ENCODE peak calls at places on chromosome 2, in ten cellular contexts. Y is keratinocyte, X is choroid plexus epithelial cell, I is foreskin fibroblast, Q is ovary, K is body of pancreas, M is lower leg skin, O is BJ, T is cardiac fibroblast, A is PC-3. J is an unnamed sample.

GRCh38 chr2:216023055-216023648 is 9.8 kb upstream of the MREG start:
- DNase-seq in Y (no peak), X (peak; percentile 78), I (peak; percentile 32), Q (no peak), K (peak; percentile 48), M (no peak), O (no peak), T (peak; percentile 71), A (peak; percentile 74), J (peak; percentile 49)

GRCh38 chr2:57597940-57598339 is 448.7 kb upstream of the VRK2 start:
- DNase-seq in Y (no peak), X (peak; percentile 3), I (no peak), Q (no peak), K (no peak), M (no peak), O (no peak), T (no peak), A (peak; percentile 7), J (no peak)

GRCh38 chr2:17171446-17172049 is 346.7 kb downstream of the RAD51AP2 start:
- DNase-seq in Y (no peak), X (peak; percentile 74), I (peak; percentile 3), Q (no peak), K (no peak), M (no peak), O (no peak), T (peak; percentile 17), A (peak; percentile 31), J (no peak)

GRCh38 chr2:104733544-104733943 is 120.4 kb upstream of the POU3F3 start:
- DNase-seq in Y (no peak), X (peak; percentile 14), I (no peak), Q (no peak), K (peak; percentile 23), M (no peak), O (no peak), T (no peak), A (peak; percentile 16), J (no peak)

GRCh38 chr2:217475791-217476190 is 527.0 kb downstream of the TNS1 start:
- DNase-seq in Y (no peak), X (no peak), I (no peak), Q (no peak), K (no peak), M (no peak), O (no peak), T (no peak), A (no peak), J (no peak)

GRCh38 chr2:233047667-233048066 is 12.5 kb upstream of the INPP5D start:
- DNase-seq in Y (no peak), X (no peak), I (no peak), Q (no peak), K (no peak), M (no peak), O (no peak), T (no peak), A (no peak), J (no peak)

GRCh38 chr2:100878000-100878786 is 58.3 kb downstream of the NPAS2 start:
- DNase-seq in Y (no peak), X (no peak), I (no peak), Q (no peak), K (peak; percentile 35), M (no peak), O (no peak), T (no peak), A (no peak), J (no peak)

GRCh38 chr2:119943058-119943457 is 69.8 kb upstream of the EPB41L5 start:
- DNase-seq in Y (no peak), X (peak; percentile 10), I (peak; percentile 12), Q (no peak), K (no peak), M (no peak), O (peak; percentile 8), T (no peak), A (no peak), J (no peak)

GRCh38 chr2:71783215-71783614 is 329.9 kb downstream of the DYSF start:
- DNase-seq in Y (no peak), X (peak; percentile 23), I (no peak), Q (no peak), K (no peak), M (no peak), O (no peak), T (peak; percentile 12), A (peak; percentile 75), J (no peak)

GRCh38 chr2:135925571-135925970 is 49.3 kb upstream of the MCM6 start:
- DNase-seq in Y (no peak), X (peak; percentile 76), I (no peak), Q (no peak), K (no peak), M (no peak), O (no peak), T (peak; percentile 66), A (no peak), J (no peak)

GRCh38 chr2:170928036-170928823 is 823 bp upstream of the GORASP2 start:
- DNase-seq in Y (no peak), X (no peak), I (no peak), Q (no peak), K (peak; percentile 28), M (peak; percentile 21), O (no peak), T (peak; percentile 13), A (no peak), J (no peak)

GRCh38 chr2:210049831-210050230 is 47.4 kb downstream of the RPE start:
- DNase-seq in Y (no peak), X (no peak), I (no peak), Q (no peak), K (no peak), M (no peak), O (no peak), T (no peak), A (no peak), J (no peak)

GRCh38 chr2:88754585-88755305 is 63.3 kb downstream of the RPIA start:
- DNase-seq in Y (no peak), X (no peak), I (no peak), Q (no peak), K (no peak), M (no peak), O (no peak), T (no peak), A (no peak), J (no peak)

GRCh38 chr2:98253461-98254073 is 92.7 kb upstream of the CNGA3 start:
- DNase-seq in Y (no peak), X (peak; percentile 7), I (peak; percentile 9), Q (peak; percentile 26), K (no peak), M (no peak), O (no peak), T (peak; percentile 47), A (no peak), J (no peak)

GRCh38 chr2:206343144-206343543 is 68.7 kb downstream of the ZDBF2 start:
- DNase-seq in Y (no peak), X (no peak), I (no peak), Q (no peak), K (no peak), M (no peak), O (no peak), T (no peak), A (peak; percentile 39), J (no peak)

GRCh38 chr2:9939587-9940485 is 11.7 kb upstream of the GRHL1 start:
- DNase-seq in Y (no peak), X (no peak), I (no peak), Q (no peak), K (no peak), M (no peak), O (no peak), T (no peak), A (peak; percentile 42), J (no peak)

GRCh38 chr2:211045025-211045424 is 488.6 kb downstream of the CPS1 start:
- DNase-seq in Y (no peak), X (no peak), I (no peak), Q (no peak), K (no peak), M (no peak), O (no peak), T (no peak), A (peak; percentile 46), J (no peak)

GRCh38 chr2:132033365-132033764 is 128.4 kb downstream of the ANKRD30BL start:
- DNase-seq in Y (no peak), X (no peak), I (no peak), Q (no peak), K (no peak), M (no peak), O (no peak), T (no peak), A (no peak), J (no peak)
- TF ChIP-seq CTCF in Y (no peak), X (no peak), I (no peak), Q (no peak), K (no peak), M (no peak), O (no peak), T (no peak), A (no peak), J (no peak)

DNA sequence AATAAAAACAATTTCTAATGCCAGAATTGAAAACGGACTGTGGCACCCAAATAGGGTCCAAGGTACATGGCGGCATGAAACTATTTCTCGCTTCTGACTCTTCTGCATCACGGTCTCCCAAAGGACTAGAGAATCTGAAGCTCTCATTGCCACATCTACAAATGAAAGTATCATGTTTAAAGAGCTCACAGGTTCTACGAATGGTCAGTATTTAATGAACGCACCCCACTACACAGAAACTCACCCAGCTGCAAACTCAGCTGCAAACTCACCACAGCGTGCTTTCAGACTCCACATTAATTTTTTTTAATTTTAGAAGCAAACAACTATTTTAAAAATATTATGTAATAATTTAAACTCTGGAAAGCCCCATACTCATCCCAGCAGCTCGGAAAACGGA is 1.1 kb downstream of the CLASP1 start:
- DNase-seq in Y (no peak), X (peak; percentile 69), I (no peak), Q (peak; percentile 15), K (no peak), M (no peak), O (no peak), T (peak; percentile 42), A (no peak), J (no peak)
- H3K4me3 ChIP-seq in Y (peak overlapping the region; percentile 90), X (peak overlapping the region; percentile 95), I (peak overlapping the region; percentile 99), Q (peak overlapping the region; percentile 92), K (peak overlapping the region; percentile 89), M (peak overlapping the region; percentile 96), O (peak overlapping the region; percentile 91), T (peak overlapping the region; percentile 93), A (peak overlapping the region; percentile 87), J (peak overlapping the region; percentile 83)

GRCh38 chr2:28956415-28956826 is 24.7 kb upstream of the TOGARAM2 start:
- DNase-seq in Y (no peak), X (peak; percentile 70), I (peak; percentile 34), Q (no peak), K (peak; percentile 39), M (no peak), O (no peak), T (peak; percentile 49), A (no peak), J (no peak)
- TF ChIP-seq CTCF in Y (peak; percentile 11), X (peak; percentile 64), I (no peak), Q (no peak), K (peak; percentile 22), M (no peak), O (peak; percentile 56), T (peak; percentile 47), A (no peak), J (no peak)

GRCh38 chr2:160411167-160411566 is 82.4 kb downstream of the RBMS1 start:
- DNase-seq in Y (no peak), X (no peak), I (peak; percentile 59), Q (no peak), K (no peak), M (no peak), O (no peak), T (peak; percentile 74), A (peak; percentile 72), J (no peak)
- H3K4me3 ChIP-seq in Y (peak overlapping the region; percentile 3), X (no peak overlapping the region), I (no peak overlapping the region), Q (no peak overlapping the region), K (no peak overlapping the region), M (no peak overlapping the region), O (no peak overlapping the region), T (no peak overlapping the region), A (no peak overlapping the region), J (no peak overlapping the region)

GRCh38 chr2:200577000-200577399 is 8.8 kb upstream of the AOX1 start:
- DNase-seq in Y (no peak), X (no peak), I (no peak), Q (no peak), K (no peak), M (no peak), O (no peak), T (no peak), A (no peak), J (no peak)
- TF ChIP-seq CTCF in Y (no peak), X (peak; percentile 33), I (no peak), Q (no peak), K (no peak), M (no peak), O (no peak), T (peak; percentile 16), A (no peak), J (no peak)